ENCODE peak calls at places on chromosome 22, in five cellular contexts. A, G, I, S and T are unnamed samples.

GRCh38 chr22:41770715-41771452 is 29.6 kb upstream of the CCDC134 start:
- DNase-seq in G (no peak), S (no peak), I (no peak), A (no peak), T (no peak)

GRCh38 chr22:26550498-26551033 is 38.3 kb upstream of the TFIP11 start:
- DNase-seq in A (peak; percentile 98), I (no peak), S (peak; percentile 75), G (no peak), T (no peak)

GRCh38 chr22:39236321-39237275 is 8.2 kb downstream of the PDGFB start:
- DNase-seq in S (peak; percentile 79), A (no peak), I (no peak), G (no peak), T (no peak)

GRCh38 chr22:33210129-33210784 is 152.1 kb upstream of the SYN3 start:
- DNase-seq in I (peak; percentile 68), S (peak; percentile 32), A (peak; percentile 9), G (peak; percentile 56), T (no peak)

GRCh38 chr22:39173787-39174497 is 21.5 kb upstream of the CBX7 start:
- DNase-seq in S (no peak), G (no peak), I (no peak), A (no peak), T (no peak)

GRCh38 chr22:26949193-26949592 is 291.8 kb downstream of the MIAT start:
- DNase-seq in S (no peak), A (peak; percentile 19), G (peak; percentile 51), I (no peak), T (no peak)

GRCh38 chr22:40653361-40653760 is 16.8 kb upstream of the MRTFA start:
- DNase-seq in G (no peak), S (no peak), A (no peak), I (no peak), T (no peak)

GRCh38 chr22:26214466-26214865 is 45.2 kb downstream of the SEZ6L start:
- DNase-seq in A (no peak), I (no peak), S (no peak), G (no peak), T (no peak)

GRCh38 chr22:40332319-40332781 is 13.9 kb upstream of the ADSL start:
- DNase-seq in A (peak; percentile 81), I (peak; percentile 32), G (no peak), S (no peak), T (no peak)

GRCh38 chr22:33409134-33409533 is 351.0 kb upstream of the SYN3 start:
- DNase-seq in I (no peak), G (no peak), A (no peak), S (no peak), T (no peak)

GRCh38 chr22:30223303-30223702 is 23.3 kb downstream of the LIF start:
- DNase-seq in I (no peak), A (no peak), G (no peak), S (no peak), T (no peak)

GRCh38 chr22:18000441-18001039 is 23.8 kb downstream of the MICAL3 start:
- DNase-seq in I (peak; percentile 74), S (no peak), G (peak; percentile 41), A (no peak), T (no peak)

GRCh38 chr22:35085621-35086020 is 19.7 kb downstream of the ISX start:
- DNase-seq in G (no peak), A (no peak), S (no peak), I (no peak), T (no peak)

GRCh38 chr22:35219012-35219411 is 38.3 kb upstream of the HMGXB4 start:
- DNase-seq in A (peak; percentile 69), I (no peak), S (no peak), G (no peak), T (no peak)

GRCh38 chr22:45802074-45802473 is 130.4 kb downstream of the ATXN10 start:
- DNase-seq in I (no peak), A (no peak), G (no peak), S (no peak), T (no peak)

GRCh38 chr22:45804986-45805325 is 133.3 kb downstream of the ATXN10 start:
- DNase-seq in S (no peak), I (no peak), A (peak; percentile 98), G (peak; percentile 44), T (no peak)

GRCh38 chr22:45804319-45804985 is 132.8 kb downstream of the ATXN10 start:
- DNase-seq in A (no peak), G (no peak), I (no peak), S (no peak), T (no peak)

GRCh38 chr22:45807156-45807915 is 135.7 kb downstream of the ATXN10 start:
- DNase-seq in S (no peak), A (peak; percentile 60), G (no peak), I (no peak), T (no peak)

GRCh38 chr22:45805413-45805812 is 133.8 kb downstream of the ATXN10 start:
- DNase-seq in G (no peak), A (no peak), S (no peak), I (no peak), T (no peak)
- H3K27ac ChIP-seq in G (no peak overlapping the region), A (no peak overlapping the region), S (no peak overlapping the region), I (no peak overlapping the region), T (no peak overlapping the region)

GRCh38 chr22:42880815-42881214 is 23.7 kb upstream of the ARFGAP3 start:
- DNase-seq in G (peak; percentile 36), A (no peak), I (no peak), S (no peak), T (no peak)
- TF ChIP-seq CTCF in G (peak; percentile 46), A (no peak), I (peak; percentile 17), S (no peak), T (no peak)

DNA sequence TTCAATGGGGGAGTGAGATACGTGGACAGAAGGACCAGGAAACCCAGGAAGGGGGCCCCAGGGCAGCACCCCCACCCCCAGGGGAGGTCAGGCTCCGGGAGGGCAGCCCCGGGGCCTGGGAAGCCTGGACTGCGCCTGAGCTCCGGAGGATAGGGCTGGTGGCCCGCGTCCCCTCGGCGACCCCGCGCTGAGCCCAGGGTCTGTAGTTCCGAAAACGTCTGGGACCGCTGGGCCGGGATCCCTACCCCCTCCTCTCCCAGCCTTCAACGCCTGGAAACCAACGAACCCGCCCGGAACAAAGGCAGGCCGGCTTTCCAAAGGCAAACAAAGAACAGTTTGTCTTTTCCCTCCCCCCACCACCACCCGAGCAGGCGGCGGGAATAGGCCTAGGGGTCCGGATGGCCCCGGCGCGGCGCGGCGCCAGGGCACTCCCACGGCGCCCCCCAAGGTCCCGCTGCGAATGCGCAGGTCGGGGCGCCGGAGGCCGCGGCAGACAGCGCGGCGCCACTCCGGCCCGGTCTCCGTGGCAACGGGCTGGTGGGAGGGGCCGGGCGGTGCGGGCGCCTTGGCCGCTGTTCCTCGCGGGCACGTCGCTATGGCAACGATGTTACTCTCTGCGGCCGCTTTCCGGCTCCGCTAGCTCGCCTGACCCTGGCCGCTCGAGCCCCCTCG is 58.5 kb downstream of the IGLL1 start:
- DNase-seq in A (peak; percentile 75), S (peak; percentile 84), G (peak; percentile 95), I (peak; percentile 97), T (peak; percentile 95)
- H3K4me3 ChIP-seq in A (peak overlapping the region; percentile 28), S (peak overlapping the region; percentile 37), G (peak overlapping the region; percentile 45), I (peak overlapping the region; percentile 48), T (peak overlapping the region; percentile 63)

GRCh38 chr22:44206696-44207095 is 26.0 kb downstream of the PARVG start:
- DNase-seq in G (no peak), I (peak; percentile 13), S (no peak), A (no peak), T (no peak)
- H3K27ac ChIP-seq in G (no peak overlapping the region), I (no peak overlapping the region), S (no peak overlapping the region), A (no peak overlapping the region), T (no peak overlapping the region)

DNA sequence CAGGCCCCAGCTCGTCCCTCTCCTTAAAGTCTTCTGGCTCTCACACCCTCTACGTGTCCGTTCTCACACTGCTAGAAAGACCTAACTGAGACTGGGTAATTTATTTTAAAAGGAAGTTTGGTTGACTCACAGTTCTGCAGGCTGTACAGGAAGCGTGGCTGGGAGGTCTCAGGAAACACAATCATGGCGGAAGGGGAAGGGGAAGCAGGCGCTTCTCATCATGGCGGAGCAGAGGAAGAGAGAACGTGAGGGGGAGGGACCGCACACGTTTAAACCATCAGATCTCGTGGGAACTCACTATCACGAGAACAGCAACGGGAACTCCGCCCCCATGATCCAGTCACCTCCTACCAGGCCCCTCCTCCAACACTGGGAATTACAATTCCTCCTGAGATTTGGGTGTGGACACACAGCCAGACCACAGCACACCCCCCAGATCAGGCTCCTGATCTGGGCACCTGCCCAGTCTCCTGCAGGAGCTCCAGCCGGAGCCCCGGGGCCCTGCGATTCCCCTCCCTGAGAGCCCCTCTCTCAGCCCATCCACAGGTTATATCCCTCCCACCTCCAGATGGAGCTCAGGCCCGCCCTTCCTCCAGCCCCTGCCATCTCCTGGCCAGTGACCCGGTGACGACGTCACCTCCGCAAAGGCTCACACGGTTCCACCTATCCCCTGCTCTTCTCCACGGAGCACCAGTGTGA is 170.2 kb downstream of the BRD1 start:
- DNase-seq in S (peak; percentile 73), I (no peak), A (no peak), G (no peak), T (no peak)
- TF ChIP-seq CTCF in S (no peak), I (no peak), A (no peak), G (no peak), T (no peak)

DNA sequence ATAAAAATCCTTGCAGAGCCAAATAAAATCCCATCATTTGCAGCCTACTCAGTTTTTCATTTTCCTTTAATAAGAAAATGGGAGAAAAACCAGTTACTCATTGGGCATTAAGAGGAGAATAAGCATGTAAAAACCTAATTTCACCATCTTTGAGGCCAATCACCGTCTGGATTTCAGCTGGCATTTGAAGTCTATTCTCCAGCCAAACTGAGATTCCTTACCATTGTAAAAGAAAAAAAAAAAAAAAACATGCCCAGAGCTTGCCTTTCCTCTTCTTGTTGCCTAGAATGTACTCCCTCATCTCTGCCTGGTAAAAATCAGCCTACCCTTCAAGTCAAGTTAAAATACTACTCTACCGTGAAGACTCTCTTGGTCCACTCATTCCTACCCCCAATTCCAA is 249.0 kb downstream of the TTC28 start:
- DNase-seq in I (no peak), S (no peak), A (no peak), G (no peak), T (no peak)
- H3K4me3 ChIP-seq in I (no peak overlapping the region), S (no peak overlapping the region), A (no peak overlapping the region), G (no peak overlapping the region), T (no peak overlapping the region)

GRCh38 chr22:36317658-36318271 is 64.8 kb downstream of the APOL1 start:
- DNase-seq in S (no peak), I (no peak), G (no peak), A (no peak), T (no peak)
- H3K27ac ChIP-seq in S (no peak overlapping the region), I (no peak overlapping the region), G (no peak overlapping the region), A (no peak overlapping the region), T (no peak overlapping the region)

DNA sequence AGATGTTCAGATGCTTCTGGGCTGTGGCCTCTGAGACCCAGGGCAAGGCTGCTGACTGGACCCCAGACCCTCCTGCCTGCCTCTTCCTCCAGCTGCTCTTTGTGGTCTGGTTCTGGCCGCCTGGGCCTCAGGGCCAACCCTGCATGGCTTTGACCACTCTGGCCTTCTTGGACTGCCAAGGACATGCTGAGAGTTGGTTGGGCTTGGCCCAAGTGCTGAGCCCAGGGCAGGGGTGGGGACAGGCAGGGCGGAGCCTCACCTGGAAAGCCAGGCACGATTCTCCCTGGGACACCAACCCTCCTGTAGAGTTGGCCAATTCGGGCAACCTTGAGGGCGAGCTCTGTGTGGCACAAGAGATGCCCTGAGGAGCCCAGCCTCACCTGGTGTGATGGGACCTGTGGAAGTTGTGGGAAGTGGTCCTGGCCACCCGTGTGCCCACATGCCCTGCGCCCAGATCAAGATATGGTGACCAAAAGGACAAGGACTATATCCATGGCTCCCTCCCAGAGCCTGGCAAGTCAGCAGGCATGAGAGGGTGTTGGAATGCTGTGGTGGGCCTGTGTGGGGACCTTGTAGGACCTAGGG is 11.6 kb downstream of the TANGO2 start:
- DNase-seq in G (no peak), A (no peak), S (no peak), I (no peak), T (no peak)
- TF ChIP-seq CTCF in G (no peak), A (no peak), S (no peak), I (no peak), T (no peak)